ENCODE peak calls at places on chromosomes 4 and X, in four cellular contexts. I is GM20000, C is GM12865, Y is lower leg skin. N is an unnamed sample.

GRCh38 chr4:52203351-52203750 is 152.2 kb downstream of the SPATA18 start:
- DNase-seq in C (no peak), I (no peak), Y (no peak), N (no peak)

GRCh38 chr4:52640808-52641595 is 18.1 kb downstream of the USP46 start:
- DNase-seq in I (no peak), Y (no peak), C (no peak), N (no peak)

GRCh38 chr4:154314248-154314647 is 177.4 kb downstream of the DCHS2 start:
- DNase-seq in C (peak; percentile 5), I (no peak), Y (no peak), N (no peak)

GRCh38 chrX:13658602-13659001 is 5.7 kb downstream of the TCEANC start:
- DNase-seq in I (peak; percentile 7), Y (no peak), C (peak; percentile 59), N (no peak)

GRCh38 chr4:94889961-94890360 is 132.2 kb downstream of the BMPR1B start:
- DNase-seq in I (no peak), Y (no peak), C (no peak), N (no peak)

GRCh38 chrX:45889471-45889870 is 655.8 kb downstream of the ZNF674 start:
- DNase-seq in Y (no peak), I (no peak), C (no peak), N (no peak)

GRCh38 chrX:107723501-107723900 is 52.1 kb downstream of the TSC22D3 start:
- DNase-seq in I (no peak), Y (no peak), C (no peak), N (no peak)

GRCh38 chr4:46123872-46124755 is at the start of gene GABRG1:
- DNase-seq in Y (peak; percentile 63), C (no peak), I (no peak), N (no peak)

GRCh38 chrX:130118396-130118795 is 8.1 kb upstream of the ELF4 start:
- DNase-seq in C (peak; percentile 43), Y (no peak), I (no peak), N (no peak)

GRCh38 chrX:16946361-16946964 is at the start of gene REPS2:
- DNase-seq in Y (peak; percentile 94), C (peak; percentile 77), I (peak; percentile 89), N (peak; percentile 94)

GRCh38 chr4:55180980-55181379 is 55.6 kb upstream of the KDR start:
- DNase-seq in Y (no peak), I (no peak), C (no peak), N (no peak)

GRCh38 chrX:16855363-16856075 is 14.6 kb downstream of the RBBP7 start:
- DNase-seq in Y (no peak), I (no peak), C (no peak), N (no peak)

GRCh38 chr4:40525811-40526598 is 103.7 kb downstream of the RBM47 start:
- DNase-seq in I (no peak), C (no peak), Y (no peak), N (no peak)

GRCh38 chr4:10117424-10118354 is 1.1 kb upstream of the WDR1 start:
- DNase-seq in I (no peak), C (peak; percentile 64), Y (no peak), N (no peak)

GRCh38 chr4:168791376-168791775 is 218.7 kb downstream of the CBR4 start:
- DNase-seq in Y (no peak), C (no peak), I (no peak), N (no peak)

GRCh38 chrX:1151378-1152077 is 60.9 kb downstream of the CRLF2 start:
- DNase-seq in I (no peak), C (no peak), Y (no peak), N (no peak)

GRCh38 chrX:113212052-113212451 is 371.4 kb upstream of the AMOT start:
- DNase-seq in Y (no peak), I (no peak), C (no peak), N (no peak)

GRCh38 chrX:48509619-48510018 is 827 bp downstream of the PORCN start:
- DNase-seq in C (peak; percentile 3), Y (no peak), I (no peak), N (no peak)

GRCh38 chr4:165663411-165663810 is 209.6 kb upstream of the TLL1 start:
- DNase-seq in Y (no peak), C (no peak), I (no peak), N (no peak)

GRCh38 chrX:119758682-119759332 is 419 bp downstream of the SOWAHD start:
- DNase-seq in I (no peak), C (peak; percentile 46), Y (no peak), N (no peak)

GRCh38 chrX:54248309-54248708 is 65.3 kb upstream of the FAM120C start:
- DNase-seq in I (peak; percentile 2), C (peak; percentile 13), Y (no peak), N (no peak)
- TF ChIP-seq CTCF in I (no peak), C (no peak), Y (no peak), N (no peak)

GRCh38 chr4:115918149-115918548 is 804.7 kb upstream of the NDST4 start:
- DNase-seq in I (no peak), Y (no peak), C (no peak), N (no peak)
- TF ChIP-seq CTCF in I (no peak), Y (no peak), C (no peak), N (no peak)

DNA sequence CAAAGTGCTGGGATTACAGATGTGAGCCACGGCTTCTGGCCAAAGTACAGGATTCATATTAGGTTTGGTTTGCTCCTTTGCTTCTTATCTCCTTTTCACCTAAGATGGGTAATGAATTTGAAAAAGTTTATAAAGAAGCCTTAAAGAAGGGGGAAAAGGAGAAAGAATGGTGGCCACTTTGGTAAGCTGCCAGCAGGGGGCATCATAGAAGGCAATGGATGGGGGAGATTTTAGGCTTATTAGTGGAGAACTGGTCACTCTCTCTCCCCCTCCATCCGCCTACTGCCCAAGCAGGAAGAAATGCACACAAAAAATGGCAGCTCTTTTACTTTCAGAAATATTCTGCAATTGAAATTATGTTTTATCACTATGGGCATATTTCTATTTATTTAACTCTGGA is 32.0 kb downstream of the SPARCL1 start:
- DNase-seq in I (peak; percentile 16), Y (no peak), C (peak; percentile 30), N (no peak)
- TF ChIP-seq CTCF in I (peak; percentile 37), Y (no peak), C (peak; percentile 57), N (no peak)

GRCh38 chrX:50941638-50942037 is 31.1 kb downstream of the BMP15 start:
- DNase-seq in I (no peak), Y (no peak), C (peak; percentile 1), N (no peak)
- TF ChIP-seq CTCF in I (peak; percentile 17), Y (no peak), C (peak; percentile 26), N (peak; percentile 18)

GRCh38 chrX:117743469-117744251 is 372.9 kb downstream of the KLHL13 start:
- DNase-seq in C (peak; percentile 9), I (no peak), Y (no peak), N (no peak)
- TF ChIP-seq CTCF in C (peak; percentile 14), I (no peak), Y (no peak), N (no peak)

GRCh38 chrX:40542208-40542607 is 38.6 kb upstream of the ATP6AP2 start:
- DNase-seq in C (no peak), Y (no peak), I (no peak), N (no peak)
- TF ChIP-seq CTCF in C (no peak), Y (no peak), I (no peak), N (no peak)

DNA sequence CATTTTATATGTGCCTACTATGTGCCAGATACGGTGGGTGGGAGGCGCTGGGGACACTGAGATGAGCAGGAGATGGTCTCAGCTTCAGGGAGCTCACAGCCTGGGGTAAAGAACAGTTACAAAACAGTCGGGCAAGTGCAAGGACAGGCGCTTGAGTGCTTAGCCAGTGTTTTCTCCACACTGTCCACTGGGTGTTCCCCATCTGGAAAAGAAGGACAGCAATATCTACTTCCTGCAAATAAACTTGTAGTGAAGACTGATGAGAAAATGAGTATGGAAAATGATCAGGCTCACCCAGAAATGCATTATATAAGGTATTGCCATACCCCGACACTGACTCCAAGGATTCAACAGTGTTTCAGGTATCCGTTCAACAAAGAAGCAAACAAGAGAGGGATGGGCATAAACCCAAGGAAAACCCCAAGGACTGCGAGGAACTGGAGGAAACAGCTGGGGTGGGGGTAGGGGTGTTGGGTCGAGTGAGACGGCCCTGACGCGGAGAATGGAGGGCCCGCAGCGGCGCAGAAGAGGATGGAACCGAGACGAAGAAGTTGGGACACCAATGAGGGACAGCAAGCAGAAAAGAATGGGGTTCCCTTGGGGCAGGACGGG is 805 bp downstream of the TMEM185A start:
- DNase-seq in I (no peak), C (no peak), Y (no peak), N (no peak)
- TF ChIP-seq CTCF in I (no peak), C (no peak), Y (no peak), N (no peak)

GRCh38 chr4:32417113-32417704 is 1697.0 kb downstream of the PCDH7 start:
- DNase-seq in I (no peak), Y (no peak), C (no peak), N (no peak)
- TF ChIP-seq CTCF in I (no peak), Y (no peak), C (no peak), N (no peak)

GRCh38 chr4:37934096-37934495 is 26.1 kb upstream of the PTTG2 start:
- DNase-seq in Y (no peak), I (no peak), C (no peak), N (no peak)
- TF ChIP-seq CTCF in Y (no peak), I (no peak), C (no peak), N (no peak)

GRCh38 chr4:173538148-173538902 is 8.3 kb upstream of the HAND2 start:
- DNase-seq in I (peak; percentile 28), Y (no peak), C (no peak), N (peak; percentile 85)

GRCh38 chr4:173535165-173535737 is 5.2 kb upstream of the HAND2 start:
- DNase-seq in Y (no peak), I (no peak), C (no peak), N (no peak)

GRCh38 chr4:173537628-173538147 is 7.7 kb upstream of the HAND2 start:
- DNase-seq in Y (no peak), C (no peak), I (no peak), N (no peak)

GRCh38 chr4:173535932-173536331 is 5.9 kb upstream of the HAND2 start:
- DNase-seq in Y (no peak), C (no peak), I (no peak), N (no peak)

GRCh38 chr4:173536808-173537429 is 6.9 kb upstream of the HAND2 start:
- DNase-seq in I (no peak), Y (no peak), C (no peak), N (no peak)
- TF ChIP-seq CTCF in I (no peak), Y (no peak), C (no peak), N (no peak)

N was measured in left lung.